ENCODE peak calls at places on chromosomes 7 and 10, in nine cellular contexts. W, B, O, Y, D, C, X, N and H are unnamed samples.

GRCh38 chr7:47601119-47601880 is 19.4 kb upstream of the TNS3 start:
- DNase-seq in B (no peak), X (no peak), D (no peak), N (peak), C (no peak), O (no peak), Y (no peak), W (peak), H (no peak)

GRCh38 chr10:35564276-35564982 is 40.7 kb upstream of the GJD4 start:
- DNase-seq in O (no peak), D (no peak), C (no peak), X (no peak), N (peak), B (no peak), W (peak), Y (no peak), H (no peak)

GRCh38 chr10:29130190-29130673 is 158.6 kb upstream of the LYZL1 start:
- DNase-seq in W (peak), D (peak), C (no peak), N (peak), O (no peak), X (no peak), Y (no peak), B (no peak), H (no peak)

GRCh38 chr7:12570148-12570528 is 382 bp upstream of the SCIN start:
- DNase-seq in C (no peak), D (no peak), W (no peak), Y (no peak), B (no peak), N (peak), O (no peak), X (no peak), H (no peak)

GRCh38 chr10:106181491-106181890 is 983.0 kb downstream of the SORCS1 start:
- DNase-seq in W (peak), N (no peak), C (no peak), B (no peak), D (no peak), X (no peak), Y (no peak), O (peak), H (no peak)

GRCh38 chr10:71392292-71392691 is 4.4 kb upstream of the CDH23 start:
- DNase-seq in D (no peak), O (no peak), Y (no peak), W (no peak), N (no peak), B (no peak), X (no peak), C (no peak), H (no peak)

GRCh38 chr7:71459137-71459536 is 327.2 kb downstream of the GALNT17 start:
- DNase-seq in B (no peak), O (no peak), N (no peak), C (no peak), Y (no peak), D (no peak), W (no peak), X (no peak), H (no peak)

GRCh38 chr7:146116452-146117219 is at the start of gene CNTNAP2:
- DNase-seq in B (peak), D (no peak), X (no peak), C (no peak), O (no peak), Y (no peak), N (no peak), W (peak), H (peak)

GRCh38 chr7:122674502-122674901 is 24.4 kb downstream of the RNF133 start:
- DNase-seq in W (peak), O (no peak), N (no peak), C (no peak), B (peak), D (no peak), Y (no peak), X (no peak), H (no peak)

GRCh38 chr10:129728905-129729540 is 235.1 kb downstream of the EBF3 start:
- DNase-seq in W (no peak), X (no peak), Y (no peak), B (no peak), O (no peak), D (no peak), C (no peak), N (no peak), H (peak)

GRCh38 chr7:135510603-135511183 is 791 bp upstream of the CNOT4 start:
- DNase-seq in D (no peak), C (no peak), O (no peak), Y (no peak), N (peak), W (peak), B (no peak), X (no peak), H (no peak)

GRCh38 chr7:50953820-50954219 is 171.1 kb upstream of the GRB10 start:
- DNase-seq in O (no peak), N (peak), D (no peak), X (no peak), B (no peak), C (no peak), Y (no peak), W (peak), H (no peak)